ENCODE peak calls at places on chromosomes 3 and 15, in six cellular contexts. X is HepG2, W is PC-9, R is transverse colon, T is hepatocyte, E is aorta. L is an unnamed sample.

GRCh38 chr15:53564647-53565046 is 194.8 kb downstream of the WDR72 start:
- DNase-seq in X (no peak), W (no peak), R (no peak), T (no peak), E (no peak), L (no peak)

GRCh38 chr3:15713364-15713763 is 84.4 kb downstream of the ANKRD28 start:
- DNase-seq in X (no peak), W (no peak), R (no peak), T (no peak), E (no peak), L (no peak)

GRCh38 chr15:53872410-53872809 is 105.8 kb upstream of the UNC13C start:
- DNase-seq in X (no peak), W (no peak), R (no peak), T (no peak), E (no peak), L (no peak)

GRCh38 chr3:108897883-108898282 is 55.8 kb downstream of the GUCA1C start:
- DNase-seq in X (no peak), W (no peak), R (no peak), T (no peak), E (no peak), L (no peak)

GRCh38 chr3:126197854-126198584 is 17.6 kb upstream of the ALDH1L1 start:
- DNase-seq in X (peak; percentile 62), W (peak; percentile 90), R (peak; percentile 63), T (peak; percentile 80), E (peak; percentile 88), L (peak; percentile 27)

GRCh38 chr3:150925751-150926201 is 20.5 kb upstream of the MINDY4B start:
- DNase-seq in X (peak; percentile 50), W (peak; percentile 77), R (peak; percentile 60), T (peak; percentile 82), E (no peak), L (peak; percentile 20)

GRCh38 chr15:63803106-63803886 is 30.5 kb downstream of the HERC1 start:
- DNase-seq in X (no peak), W (no peak), R (no peak), T (no peak), E (no peak), L (no peak)

GRCh38 chr15:31039961-31040360 is 48.5 kb upstream of the MTMR10 start:
- DNase-seq in X (no peak), W (no peak), R (no peak), T (no peak), E (no peak), L (no peak)

GRCh38 chr15:61681676-61682075 is 378.6 kb downstream of the VPS13C start:
- DNase-seq in X (no peak), W (no peak), R (no peak), T (no peak), E (no peak), L (no peak)

GRCh38 chr15:57747206-57747605 is 40.7 kb downstream of the POLR2M start:
- DNase-seq in X (no peak), W (no peak), R (peak; percentile 14), T (no peak), E (no peak), L (peak; percentile 10)

GRCh38 chr3:5082658-5083030 is 39.4 kb upstream of the ARL8B start:
- DNase-seq in X (no peak), W (no peak), R (no peak), T (no peak), E (no peak), L (no peak)

GRCh38 chr3:146948985-146949384 is 343.8 kb upstream of the PLSCR5 start:
- DNase-seq in X (no peak), W (no peak), R (no peak), T (no peak), E (no peak), L (no peak)

GRCh38 chr15:31275331-31276262 is 51.0 kb upstream of the KLF13 start:
- DNase-seq in X (no peak), W (no peak), R (peak; percentile 6), T (no peak), E (no peak), L (no peak)

GRCh38 chr3:71409352-71409751 is 174.2 kb downstream of the FOXP1 start:
- DNase-seq in X (no peak), W (no peak), R (no peak), T (no peak), E (no peak), L (no peak)

GRCh38 chr3:77906102-77906709 is 866.3 kb downstream of the ROBO2 start:
- DNase-seq in X (no peak), W (peak; percentile 35), R (no peak), T (no peak), E (no peak), L (no peak)

GRCh38 chr15:83209333-83209732 is 1.7 kb upstream of the HDGFL3 start:
- DNase-seq in X (peak; percentile 2), W (no peak), R (no peak), T (no peak), E (no peak), L (no peak)

GRCh38 chr3:7876741-7877297 is 624.8 kb upstream of the LMCD1 start:
- DNase-seq in X (no peak), W (no peak), R (no peak), T (no peak), E (no peak), L (peak; percentile 23)

GRCh38 chr3:151377768-151378385 is 6.7 kb downstream of the P2RY12 start:
- DNase-seq in X (no peak), W (no peak), R (no peak), T (no peak), E (no peak), L (no peak)

GRCh38 chr3:157360044-157360443 is 76.6 kb upstream of the PTX3 start:
- DNase-seq in X (no peak), W (peak; percentile 32), R (no peak), T (no peak), E (no peak), L (no peak)

GRCh38 chr15:64574220-64574994 is 114.0 kb downstream of the ZNF609 start:
- DNase-seq in X (no peak), W (no peak), R (no peak), T (no peak), E (no peak), L (no peak)

GRCh38 chr15:29064731-29065130 is 179.0 kb downstream of the APBA2 start:
- DNase-seq in X (no peak), W (no peak), R (no peak), T (no peak), E (no peak), L (no peak)
- H3K9me3 ChIP-seq in X (no peaks in the 10 kb centered on the region), W (no peaks in the 10 kb centered on the region), R (no peaks in the 10 kb centered on the region), T (no peaks in the 10 kb centered on the region), E (peaks cover 4% of the 10 kb centered on the region), L (no peaks in the 10 kb centered on the region)

GRCh38 chr3:122012821-122013220 is 9.2 kb downstream of the ILDR1 start:
- DNase-seq in X (no peak), W (no peak), R (no peak), T (no peak), E (no peak), L (no peak)

GRCh38 chr3:122010506-122010905 is 11.5 kb downstream of the ILDR1 start:
- DNase-seq in X (no peak), W (no peak), R (no peak), T (no peak), E (no peak), L (no peak)

GRCh38 chr3:122008166-122008565 is 13.9 kb downstream of the ILDR1 start:
- DNase-seq in X (no peak), W (no peak), R (no peak), T (no peak), E (no peak), L (no peak)

GRCh38 chr3:122013448-122013925 is 8.6 kb downstream of the ILDR1 start:
- DNase-seq in X (no peak), W (no peak), R (no peak), T (peak; percentile 28), E (no peak), L (no peak)

GRCh38 chr3:122011396-122011795 is 10.7 kb downstream of the ILDR1 start:
- DNase-seq in X (no peak), W (no peak), R (no peak), T (no peak), E (no peak), L (no peak)
- H3K4me1 ChIP-seq in X (no peaks in the 10 kb centered on the region), W (no peaks in the 10 kb centered on the region), R (peaks cover 11% of the 10 kb centered on the region), T (no peaks in the 10 kb centered on the region), E (no peaks in the 10 kb centered on the region), L (no peaks in the 10 kb centered on the region)

DNA sequence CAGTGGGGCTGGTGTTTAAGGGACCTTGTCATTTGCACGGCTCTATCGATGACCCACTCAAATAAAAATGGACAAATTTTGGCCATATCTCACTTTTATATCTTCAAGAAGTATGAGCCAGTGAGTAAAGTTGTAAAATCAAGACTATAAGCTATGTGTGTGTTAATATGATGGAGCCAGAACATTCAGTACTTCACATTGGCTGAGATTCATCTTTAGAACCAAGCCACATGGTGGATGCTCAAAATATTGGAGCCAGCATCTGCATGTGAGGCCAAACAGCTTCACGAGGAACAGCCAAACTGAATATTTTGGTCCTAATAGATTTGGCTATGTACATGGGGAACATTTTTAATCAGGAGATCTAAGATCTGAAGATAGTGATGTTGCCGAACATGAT is 1089.7 kb downstream of the TUSC7 start:
- DNase-seq in X (no peak), W (no peak), R (no peak), T (no peak), E (no peak), L (no peak)
- H3K9me3 ChIP-seq in X (no peaks in the 10 kb centered on the region), W (no peaks in the 10 kb centered on the region), R (no peaks in the 10 kb centered on the region), T (no peaks in the 10 kb centered on the region), E (no peaks in the 10 kb centered on the region), L (no peaks in the 10 kb centered on the region)

GRCh38 chr3:48243886-48244285 is 3.0 kb downstream of the ZNF589 start:
- DNase-seq in X (no peak), W (no peak), R (no peak), T (no peak), E (no peak), L (no peak)
- H3K4me1 ChIP-seq in X (peaks cover 30% of the 10 kb centered on the region), W (no peaks in the 10 kb centered on the region), R (peaks cover 28% of the 10 kb centered on the region), T (peaks cover 3% of the 10 kb centered on the region), E (no peaks in the 10 kb centered on the region), L (peaks cover 7% of the 10 kb centered on the region)

DNA sequence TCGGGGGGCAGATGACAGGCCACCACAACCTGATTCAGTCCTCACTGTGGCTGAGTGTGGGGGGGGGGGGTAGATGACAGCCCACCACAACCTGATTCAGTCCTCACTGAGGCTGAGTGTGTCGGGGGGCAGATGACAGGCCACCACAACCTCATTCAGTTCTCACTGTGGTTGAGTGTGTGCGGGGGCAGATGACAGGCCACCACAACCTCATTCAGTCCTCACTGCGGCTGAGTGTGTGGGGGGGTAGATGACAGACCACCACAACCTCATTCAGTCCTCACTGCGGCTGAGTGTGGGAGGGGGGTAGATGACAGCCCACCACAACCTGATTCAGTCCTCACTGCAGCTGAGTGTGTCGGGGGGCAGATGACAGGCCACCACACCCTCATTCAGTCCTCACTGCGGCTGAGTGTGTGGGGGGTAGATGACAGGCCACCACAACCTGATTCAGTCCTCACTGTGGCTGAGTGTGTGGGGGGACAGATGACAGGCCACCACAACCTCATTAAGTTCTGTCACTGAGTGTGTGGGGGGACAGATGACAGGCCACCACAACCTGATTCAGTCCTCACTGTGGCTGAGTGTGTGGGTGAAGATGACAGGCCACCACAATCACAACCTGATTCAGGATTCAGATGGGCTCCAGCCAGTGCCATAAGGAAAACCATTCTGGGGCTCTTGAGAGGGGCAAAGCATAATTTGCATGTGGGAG is 16.9 kb downstream of the ZNF717 start:
- DNase-seq in X (no peak), W (no peak), R (no peak), T (no peak), E (no peak), L (no peak)
- H3K9me3 ChIP-seq in X (peaks cover 68% of the 10 kb centered on the region), W (peaks cover 9% of the 10 kb centered on the region), R (peaks cover 49% of the 10 kb centered on the region), T (no peaks in the 10 kb centered on the region), E (peaks cover 9% of the 10 kb centered on the region), L (peaks cover 43% of the 10 kb centered on the region)